ENCODE peak calls at places on chromosomes 13 and 19, in ten cellular contexts. D, W, E, N, C, P, R, I, Y and J are unnamed samples. For H3K36me3, the result is how much of the 10 kb centered on the place peaks cover.

GRCh38 chr19:48833977-48834376 is 2.3 kb downstream of the HSD17B14 start:
- DNase-seq in Y (no peak), P (no peak), R (no peak), N (no peak), E (no peak), D (no peak), W (no peak), I (no peak), C (no peak), J (no peak)

GRCh38 chr13:46901721-46902120 is 4.9 kb upstream of the HTR2A start:
- DNase-seq in P (no peak), I (no peak), W (no peak), E (no peak), Y (no peak), D (no peak), N (no peak), C (no peak), R (no peak), J (no peak)

GRCh38 chr19:16938211-16938610 is 49.4 kb downstream of the F2RL3 start:
- DNase-seq in N (no peak), W (no peak), E (no peak), I (no peak), D (no peak), Y (no peak), C (no peak), R (no peak), P (no peak), J (no peak)

GRCh38 chr19:48897181-48897580 is 1.4 kb downstream of the TULP2 start:
- DNase-seq in Y (no peak), I (no peak), E (no peak), N (no peak), D (no peak), P (no peak), W (no peak), C (no peak), R (no peak), J (no peak)

GRCh38 chr13:37475966-37476365 is 122.6 kb downstream of the POSTN start:
- DNase-seq in R (no peak), P (no peak), N (peak), C (no peak), D (no peak), Y (no peak), I (no peak), E (no peak), W (peak), J (no peak)

GRCh38 chr13:50382511-50382910 is 367.3 kb downstream of the KCNRG start:
- DNase-seq in Y (no peak), D (no peak), E (no peak), C (no peak), W (no peak), P (no peak), R (no peak), I (no peak), N (no peak), J (no peak)

GRCh38 chr19:6214881-6215541 is 64.8 kb downstream of the MLLT1 start:
- DNase-seq in I (peak), D (no peak), W (no peak), N (no peak), C (peak), R (peak), Y (no peak), P (no peak), E (no peak), J (no peak)

GRCh38 chr19:42396248-42396541 is 6.1 kb upstream of the CNFN start:
- DNase-seq in N (no peak), E (no peak), R (no peak), P (no peak), W (no peak), I (no peak), C (no peak), D (no peak), Y (no peak), J (no peak)

GRCh38 chr13:48858122-48858521 is 117.6 kb upstream of the FNDC3A start:
- DNase-seq in D (no peak), W (no peak), E (no peak), N (no peak), I (no peak), P (no peak), R (no peak), C (no peak), Y (no peak), J (no peak)

GRCh38 chr19:15197275-15198005 is 3.4 kb downstream of the NOTCH3 start:
- DNase-seq in W (no peak), P (no peak), Y (no peak), D (peak), E (no peak), R (no peak), N (no peak), I (no peak), C (no peak), J (no peak)

GRCh38 chr13:101575591-101575990 is 123.1 kb downstream of the ITGBL1 start:
- DNase-seq in I (no peak), N (peak), E (no peak), C (no peak), W (peak), R (no peak), P (no peak), D (no peak), Y (no peak), J (no peak)

GRCh38 chr13:78742659-78743058 is 83.7 kb upstream of the OBI1 start:
- DNase-seq in Y (peak), P (no peak), E (no peak), R (no peak), W (no peak), C (no peak), N (no peak), I (no peak), D (no peak), J (no peak)

GRCh38 chr19:46491975-46492682 is 3.5 kb downstream of the PNMA8B start:
- DNase-seq in D (no peak), W (no peak), N (no peak), Y (no peak), R (no peak), E (no peak), I (no peak), P (no peak), C (no peak), J (no peak)

GRCh38 chr19:50837300-50837699 is 3.9 kb upstream of the KLK15 start:
- DNase-seq in N (peak), P (no peak), E (no peak), W (no peak), D (no peak), I (no peak), R (no peak), C (no peak), Y (no peak), J (no peak)

GRCh38 chr19:17616961-17617806 is 61.7 kb downstream of the COLGALT1 start:
- DNase-seq in Y (no peak), D (no peak), E (no peak), N (peak), R (no peak), C (no peak), W (peak), P (no peak), I (no peak), J (no peak)

GRCh38 chr13:94583926-94584325 is 12.0 kb downstream of the TGDS start:
- DNase-seq in W (no peak), R (no peak), Y (no peak), P (no peak), C (no peak), I (no peak), E (no peak), D (no peak), N (no peak), J (no peak)

GRCh38 chr19:12715929-12716328 is 7.8 kb downstream of the TNPO2 start:
- DNase-seq in N (no peak), R (no peak), C (no peak), P (no peak), Y (no peak), D (no peak), I (no peak), E (no peak), W (no peak), J (no peak)

GRCh38 chr19:4009990-4010807 is 2.7 kb downstream of the PIAS4 start:
- DNase-seq in I (no peak), Y (no peak), C (peak), R (no peak), W (no peak), E (no peak), D (peak), P (no peak), N (no peak), J (no peak)

GRCh38 chr13:23642110-23642509 is 71.9 kb downstream of the TNFRSF19 start:
- DNase-seq in R (no peak), N (peak), W (no peak), P (no peak), C (no peak), E (no peak), Y (no peak), D (no peak), I (no peak), J (no peak)

GRCh38 chr19:49857834-49858590 is 7.1 kb downstream of the PTOV1 start:
- DNase-seq in P (no peak), I (no peak), E (no peak), W (no peak), N (no peak), Y (no peak), C (no peak), D (no peak), R (peak), J (no peak)

GRCh38 chr19:17874423-17875135 is 2.8 kb downstream of the SLC5A5 start:
- DNase-seq in E (no peak), N (no peak), P (no peak), I (no peak), W (no peak), D (no peak), C (no peak), R (no peak), Y (no peak), J (no peak)

GRCh38 chr19:39409886-39410619 is 2.4 kb upstream of the PLEKHG2 start:
- DNase-seq in R (peak), D (peak), Y (peak), I (peak), C (peak), E (no peak), W (peak), N (peak), P (peak), J (peak)

GRCh38 chr13:30158774-30159445 is 148.4 kb downstream of the KATNAL1 start:
- DNase-seq in D (no peak), N (no peak), C (peak), E (no peak), R (no peak), W (peak), Y (no peak), I (no peak), P (no peak), J (no peak)

GRCh38 chr19:43620061-43621001 is 902 bp upstream of the ZNF428 start:
- DNase-seq in W (no peak), I (no peak), N (no peak), R (no peak), E (no peak), C (no peak), Y (no peak), D (no peak), P (no peak), J (no peak)

GRCh38 chr13:96041326-96042092 is 11.7 kb downstream of the UGGT2 start:
- DNase-seq in W (no peak), N (no peak), P (no peak), C (no peak), E (no peak), D (no peak), I (no peak), Y (no peak), R (no peak), J (no peak)

GRCh38 chr19:48992571-48993174 is 436 bp downstream of the GYS1 start:
- DNase-seq in W (no peak), N (peak), Y (no peak), E (no peak), P (peak), I (peak), D (no peak), R (peak), C (no peak), J (no peak)

GRCh38 chr19:43560687-43561086 is 14.6 kb downstream of the XRCC1 start:
- DNase-seq in Y (no peak), W (peak), C (no peak), E (no peak), I (peak), N (no peak), R (no peak), D (no peak), P (no peak), J (no peak)

GRCh38 chr13:33251131-33251629 is 34.4 kb downstream of the STARD13 start:
- DNase-seq in P (peak), C (no peak), E (peak), Y (no peak), N (peak), R (no peak), D (peak), W (peak), I (peak), J (peak)

GRCh38 chr19:3523361-3524074 is 15.5 kb upstream of the TEKTIP1 start:
- DNase-seq in R (no peak), P (no peak), N (no peak), E (no peak), C (no peak), W (no peak), Y (no peak), D (no peak), I (no peak), J (no peak)

GRCh38 chr19:18496167-18496979 is 25.5 kb downstream of the ELL start:
- DNase-seq in C (peak), R (peak), D (peak), W (peak), P (no peak), N (peak), Y (no peak), E (no peak), I (no peak), J (no peak)

GRCh38 chr13:19781526-19781925 is 1.2 kb downstream of the PSPC1 start:
- DNase-seq in E (no peak), P (no peak), R (no peak), I (no peak), Y (no peak), N (no peak), W (no peak), C (no peak), D (no peak), J (no peak)

GRCh38 chr19:51253088-51253806 is 2.4 kb downstream of the SIGLECL1 start:
- DNase-seq in C (no peak), E (no peak), D (no peak), R (no peak), Y (no peak), P (no peak), I (no peak), W (no peak), N (no peak), J (no peak)

GRCh38 chr13:59745395-59745788 is 418.3 kb downstream of the DIAPH3 start:
- DNase-seq in E (no peak), D (no peak), C (no peak), N (peak), Y (no peak), W (peak), P (no peak), R (no peak), I (no peak), J (no peak)

GRCh38 chr13:73215807-73216206 is 157.0 kb downstream of the KLF5 start:
- DNase-seq in Y (no peak), I (no peak), D (no peak), W (peak), N (no peak), E (peak), C (no peak), R (no peak), P (no peak), J (no peak)

GRCh38 chr19:33472696-33473624 is 48.6 kb downstream of the PEPD start:
- DNase-seq in R (no peak), I (no peak), W (peak), D (no peak), E (peak), Y (no peak), C (no peak), N (peak), P (no peak), J (no peak)

GRCh38 chr19:47832723-47833122 is 11.0 kb downstream of the CRX start:
- DNase-seq in R (no peak), P (no peak), W (no peak), E (no peak), Y (no peak), I (no peak), C (no peak), N (no peak), D (no peak), J (no peak)
- TF ChIP-seq CTCF in R (no peak), P (no peak), W (no peak), E (no peak), Y (no peak), I (no peak), C (no peak), N (no peak), D (no peak), J (no peak)

GRCh38 chr19:8001995-8002849 is 3.2 kb downstream of the ELAVL1 start:
- DNase-seq in E (no peak), I (peak), Y (peak), C (peak), R (peak), W (peak), N (peak), D (peak), P (peak), J (peak)
- H3K36me3 ChIP-seq in E (under half), I (under half), Y (under half), C (under half), R (under half), W (under half), N (under half), D (under half), P (under half), J (under half)

DNA sequence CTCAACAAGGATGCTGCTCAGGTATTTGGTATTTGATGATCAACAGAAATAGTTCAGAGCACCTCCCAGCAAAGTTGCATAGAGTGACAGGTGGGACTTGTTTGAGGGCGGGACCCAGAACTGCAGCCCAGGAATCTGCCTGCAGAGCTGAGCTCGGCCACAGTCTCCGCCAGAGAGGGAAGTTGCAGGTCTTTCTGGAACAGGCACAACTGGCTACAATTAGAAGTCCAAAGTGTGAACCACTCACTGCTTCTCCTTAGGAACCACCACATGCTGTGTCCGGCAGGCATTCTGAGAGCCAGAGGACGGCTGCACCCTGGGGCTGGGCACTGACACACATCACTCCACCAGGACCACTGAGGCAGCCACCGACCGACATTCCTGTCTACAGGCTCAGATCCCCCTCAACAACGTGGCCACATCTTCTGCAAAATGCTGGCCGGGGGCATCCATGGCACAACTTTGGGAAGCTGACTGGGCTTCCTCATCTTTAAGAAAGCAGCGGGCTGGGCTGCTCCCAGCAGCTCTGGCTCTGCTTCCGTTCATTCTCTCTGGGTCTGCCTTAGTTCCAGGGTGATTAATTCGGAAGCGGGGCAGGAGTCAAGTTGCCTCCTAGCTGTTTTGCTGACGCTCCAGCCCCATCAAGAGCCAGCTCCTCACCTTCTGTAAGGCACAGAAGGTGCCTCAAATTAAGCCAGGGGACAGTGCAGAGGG is 918 bp downstream of the SLC15A1 start:
- DNase-seq in I (no peak), Y (peak), C (peak), D (peak), N (peak), R (no peak), E (no peak), P (no peak), W (no peak), J (no peak)
- H3K4me3 ChIP-seq in I (peak), Y (no peak), C (peak), D (peak), N (no peak), R (peak), E (peak), P (peak), W (peak), J (no peak)

DNA sequence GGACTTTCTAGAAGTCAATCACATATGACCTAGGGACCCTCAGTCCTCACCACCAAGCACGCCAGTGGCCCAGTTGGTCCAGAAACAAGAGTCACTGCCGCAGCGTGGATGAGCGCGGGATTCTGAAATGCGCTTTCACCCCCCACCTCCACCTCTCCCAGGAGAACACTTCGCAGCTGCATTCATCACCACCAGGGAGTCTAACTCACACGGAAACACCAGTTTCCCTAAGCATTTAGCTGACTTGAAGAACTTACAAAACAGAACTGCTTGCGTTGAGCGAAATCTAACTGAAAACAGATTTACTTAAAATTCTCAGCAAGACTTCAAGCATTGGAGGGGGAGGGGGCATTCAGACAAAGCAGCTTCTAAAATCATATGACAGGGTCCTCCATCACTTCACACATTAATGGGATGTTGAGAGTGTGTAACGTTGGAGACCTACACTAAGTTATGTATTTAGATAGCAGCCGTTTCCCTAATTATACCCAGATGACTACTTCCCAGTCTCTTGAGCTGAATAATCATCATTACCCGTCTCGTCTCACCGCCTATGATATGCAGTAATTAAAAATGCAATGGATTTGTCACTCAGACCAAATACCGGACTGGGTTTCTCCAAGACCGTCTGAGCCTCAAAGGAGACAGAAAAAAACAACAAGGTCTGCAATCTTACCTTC is 258.3 kb upstream of the IRS2 start:
- DNase-seq in W (no peak), P (no peak), N (no peak), R (no peak), Y (no peak), D (no peak), C (no peak), I (no peak), E (peak), J (no peak)
- TF ChIP-seq CTCF in W (peak), P (no peak), N (no peak), R (no peak), Y (peak), D (no peak), C (no peak), I (no peak), E (peak), J (no peak)

DNA sequence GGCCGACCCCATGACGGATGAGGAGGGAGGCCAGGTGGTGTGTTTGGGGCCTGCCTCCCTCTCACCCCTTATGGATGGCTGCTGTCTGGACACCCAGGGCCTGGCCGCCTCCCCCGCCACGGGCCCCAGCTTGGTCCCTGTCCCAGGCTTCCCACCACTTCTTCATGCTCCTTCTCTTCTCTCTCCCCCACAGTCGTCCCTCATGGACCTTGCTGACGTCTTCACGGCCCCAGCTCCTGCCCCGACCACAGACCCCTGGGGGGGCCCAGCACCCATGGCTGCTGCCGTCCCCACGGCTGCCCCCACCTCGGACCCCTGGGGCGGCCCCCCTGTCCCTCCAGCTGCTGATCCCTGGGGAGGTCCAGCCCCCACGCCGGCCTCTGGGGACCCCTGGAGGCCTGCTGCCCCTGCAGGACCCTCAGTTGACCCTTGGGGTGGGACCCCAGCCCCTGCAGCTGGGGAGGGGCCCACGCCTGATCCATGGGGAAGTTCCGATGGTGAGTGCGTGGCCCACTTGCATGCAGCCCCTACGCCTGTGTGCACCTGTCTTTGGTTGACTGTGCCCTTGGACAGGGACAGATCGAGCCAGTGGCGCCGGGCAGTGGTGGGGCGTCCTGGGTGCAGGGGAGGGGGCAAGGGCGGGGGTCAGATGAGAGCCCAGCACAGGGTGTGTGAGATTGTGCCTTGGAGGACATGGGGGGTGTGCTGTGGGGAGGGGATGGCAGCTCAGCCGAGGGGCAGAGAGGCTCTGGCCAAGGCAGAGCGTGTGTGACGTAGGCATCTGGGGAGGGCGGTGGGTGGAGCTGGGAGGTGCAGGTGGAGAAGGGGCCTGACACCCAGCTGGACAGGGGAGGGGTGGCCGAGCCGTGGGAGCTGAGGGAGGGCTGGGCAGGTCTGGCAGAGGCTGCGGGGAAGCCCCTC is 16.8 kb downstream of the EPN1 start:
- DNase-seq in C (peak), D (no peak), E (no peak), I (peak), Y (no peak), N (no peak), W (no peak), R (peak), P (no peak), J (no peak)
- H3K36me3 ChIP-seq in C (half or more), D (under half), E (under half), I (under half), Y (under half), N (under half), W (half or more), R (under half), P (under half), J (half or more)

GRCh38 chr19:40559394-40559793 is 17.3 kb upstream of the SHKBP1 start:
- DNase-seq in C (no peak), D (no peak), E (no peak), I (no peak), N (no peak), R (no peak), W (no peak), P (no peak), Y (no peak), J (no peak)
- H3K4me3 ChIP-seq in C (no peak), D (no peak), E (no peak), I (no peak), N (no peak), R (no peak), W (no peak), P (no peak), Y (no peak), J (no peak)